ENCODE peak calls at places on chromosome 4, in four cellular contexts. E is adrenal gland, X is H9, A is cardiac muscle cell. S is an unnamed sample.

GRCh38 chr4:185101354-185101890 is 41.6 kb upstream of the SLC25A4 start:
- DNase-seq in E (no peak), X (no peak), A (no peak), S (no peak)

GRCh38 chr4:184253072-184253420 is 35.4 kb upstream of the ENPP6 start:
- DNase-seq in E (no peak), X (no peak), A (no peak), S (no peak)

GRCh38 chr4:73448448-73449203 is 12.6 kb downstream of the AFP start:
- DNase-seq in E (no peak), X (no peak), A (no peak), S (no peak)

GRCh38 chr4:143626134-143626859 is 74.2 kb downstream of the FREM3 start:
- DNase-seq in E (peak; percentile 91), X (no peak), A (no peak), S (peak; percentile 11)

GRCh38 chr4:78645853-78646757 is 94.5 kb downstream of the ANXA3 start:
- DNase-seq in E (peak; percentile 92), X (no peak), A (no peak), S (peak; percentile 87)

GRCh38 chr4:6177587-6178197 is 22.7 kb downstream of the JAKMIP1 start:
- DNase-seq in E (no peak), X (no peak), A (no peak), S (no peak)

GRCh38 chr4:71559957-71560541 is 221.2 kb downstream of the SLC4A4 start:
- DNase-seq in E (no peak), X (no peak), A (no peak), S (peak; percentile 41)

GRCh38 chr4:92381640-92382039 is 77.9 kb downstream of the GRID2 start:
- DNase-seq in E (no peak), X (no peak), A (no peak), S (no peak)

GRCh38 chr4:1427010-1427409 is 20.8 kb upstream of the NKX1-1 start:
- DNase-seq in E (no peak), X (no peak), A (no peak), S (no peak)

GRCh38 chr4:80202190-80202711 is 4.9 kb downstream of the PRDM8 start:
- DNase-seq in E (peak; percentile 80), X (peak; percentile 82), A (peak; percentile 79), S (no peak)

GRCh38 chr4:158169516-158169915 is 3.3 kb downstream of the GASK1B start:
- DNase-seq in E (no peak), X (no peak), A (no peak), S (no peak)

GRCh38 chr4:5142726-5143125 is 91.4 kb downstream of the STK32B start:
- DNase-seq in E (peak; percentile 55), X (peak; percentile 57), A (peak; percentile 48), S (no peak)

GRCh38 chr4:48653217-48654014 is 126.7 kb downstream of the FRYL start:
- DNase-seq in E (peak; percentile 77), X (no peak), A (peak; percentile 39), S (no peak)

GRCh38 chr4:19711871-19712270 is 539.8 kb upstream of the SLIT2 start:
- DNase-seq in E (no peak), X (no peak), A (no peak), S (peak; percentile 72)

GRCh38 chr4:115834441-115834840 is 721.0 kb upstream of the NDST4 start:
- DNase-seq in E (no peak), X (no peak), A (no peak), S (no peak)

GRCh38 chr4:85474818-85475630 is at the start of gene ARHGAP24:
- DNase-seq in E (peak; percentile 81), X (peak; percentile 93), A (peak; percentile 96), S (peak; percentile 85)

GRCh38 chr4:124386648-124387047 is 325.9 kb downstream of the ANKRD50 start:
- DNase-seq in E (no peak), X (no peak), A (no peak), S (no peak)

GRCh38 chr4:7634611-7635010 is 199.9 kb upstream of the PSAPL1 start:
- DNase-seq in E (no peak), X (no peak), A (no peak), S (no peak)

GRCh38 chr4:150588341-150588740 is 6.4 kb downstream of the MAB21L2 start:
- DNase-seq in E (no peak), X (no peak), A (no peak), S (no peak)

GRCh38 chr4:137674066-137674465 is 141.8 kb upstream of the PCDH18 start:
- DNase-seq in E (no peak), X (no peak), A (no peak), S (no peak)

GRCh38 chr4:147707892-147708672 is 23.8 kb upstream of the ARHGAP10 start:
- DNase-seq in E (peak; percentile 85), X (no peak), A (peak; percentile 58), S (no peak)

GRCh38 chr4:1041147-1041935 is 29.9 kb downstream of the FGFRL1 start:
- DNase-seq in E (no peak), X (no peak), A (no peak), S (no peak)

GRCh38 chr4:186724048-186724860 is 598 bp upstream of the FAT1 start:
- DNase-seq in E (no peak), X (peak; percentile 83), A (peak; percentile 72), S (no peak)

GRCh38 chr4:142549726-142550463 is 296.2 kb downstream of the INPP4B start:
- DNase-seq in E (no peak), X (no peak), A (peak; percentile 34), S (peak; percentile 48)

GRCh38 chr4:173415885-173416658 is 17.2 kb upstream of the SCRG1 start:
- DNase-seq in E (peak; percentile 79), X (no peak), A (no peak), S (no peak)

GRCh38 chr4:176191974-176192373 is 3.4 kb downstream of the SPATA4 start:
- DNase-seq in E (no peak), X (no peak), A (no peak), S (no peak)

GRCh38 chr4:76305033-76305687 is 1.4 kb upstream of the STBD1 start:
- DNase-seq in E (no peak), X (no peak), A (no peak), S (no peak)

GRCh38 chr4:174763454-174764104 is 65.5 kb downstream of the GLRA3 start:
- DNase-seq in E (no peak), X (no peak), A (no peak), S (no peak)

GRCh38 chr4:148539387-148539786 is 97.2 kb upstream of the NR3C2 start:
- DNase-seq in E (no peak), X (no peak), A (no peak), S (no peak)

GRCh38 chr4:77268108-77268507 is 111.1 kb downstream of the CCNG2 start:
- DNase-seq in E (no peak), X (no peak), A (no peak), S (no peak)

GRCh38 chr4:65472531-65472930 is 197.8 kb downstream of the EPHA5 start:
- DNase-seq in E (no peak), X (no peak), A (no peak), S (no peak)

GRCh38 chr4:152936446-152937279 is 540 bp downstream of the FHDC1 start:
- DNase-seq in E (no peak), X (peak; percentile 62), A (peak; percentile 39), S (no peak)

GRCh38 chr4:183097251-183098079 is 1.6 kb upstream of the WWC2 start:
- DNase-seq in E (peak; percentile 55), X (peak; percentile 65), A (no peak), S (no peak)
- TF ChIP-seq CTCF in E (no peak), X (no peak), A (no peak), S (no peak)

DNA sequence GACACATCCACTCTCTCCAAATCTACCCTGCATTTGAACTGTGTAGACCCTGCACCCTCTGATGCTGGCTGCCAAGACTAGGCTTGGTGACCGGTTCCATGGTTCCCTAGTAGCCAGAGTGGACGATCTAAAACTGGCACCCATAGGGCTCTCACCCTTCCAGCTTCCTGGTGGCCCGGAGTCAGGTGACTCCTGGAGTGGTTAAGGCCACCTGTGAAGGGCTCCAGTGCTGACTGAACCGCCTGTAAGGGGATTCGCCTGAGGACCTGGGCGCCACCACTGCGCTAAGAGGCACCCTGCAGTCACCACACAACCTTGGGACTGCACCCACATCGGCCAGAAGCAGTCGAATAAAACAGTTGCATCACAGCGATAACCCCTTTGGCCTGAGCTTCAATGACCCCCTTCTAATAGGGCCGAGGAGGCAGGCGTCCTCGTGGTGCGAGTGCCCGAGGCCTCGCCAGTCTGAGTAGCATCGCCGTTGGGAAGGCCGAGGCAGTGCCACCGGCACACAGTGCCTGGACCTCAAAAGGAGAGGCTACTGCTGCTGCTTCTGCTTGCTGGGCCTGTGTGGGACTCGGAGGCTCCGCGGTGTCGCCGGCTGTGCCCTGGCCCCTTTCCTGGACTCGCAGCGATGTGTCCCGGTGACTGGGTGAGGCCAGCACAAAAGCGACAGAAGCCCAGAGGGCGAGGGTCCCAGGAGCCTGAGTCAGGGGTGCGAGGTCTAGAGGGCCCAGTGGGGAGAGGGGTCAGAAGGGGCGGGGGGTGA is 6.5 kb downstream of the HMX1 start:
- DNase-seq in E (no peak), X (no peak), A (no peak), S (no peak)
- H3K27me3 ChIP-seq in E (peaks cover 93% of the 10 kb centered on the region), X (peaks cover 94% of the 10 kb centered on the region), A (peaks cover 100% of the 10 kb centered on the region), S (peaks cover 51% of the 10 kb centered on the region)

GRCh38 chr4:168674869-168675268 is 178.0 kb downstream of the PALLD start:
- DNase-seq in E (no peak), X (no peak), A (no peak), S (no peak)
- TF ChIP-seq CTCF in E (no peak), X (no peak), A (peak; percentile 2), S (no peak)

GRCh38 chr4:155433636-155434360 is 57.0 kb upstream of the MAP9 start:
- DNase-seq in E (no peak), X (no peak), A (no peak), S (no peak)
- H3K27me3 ChIP-seq in E (no peaks in the 10 kb centered on the region), X (peaks cover 5% of the 10 kb centered on the region), A (no peaks in the 10 kb centered on the region), S (no peaks in the 10 kb centered on the region)

GRCh38 chr4:165698272-165698671 is 174.8 kb upstream of the TLL1 start:
- DNase-seq in E (no peak), X (no peak), A (no peak), S (no peak)

GRCh38 chr4:165700855-165701254 is 172.2 kb upstream of the TLL1 start:
- DNase-seq in E (no peak), X (peak; percentile 50), A (no peak), S (no peak)
- TF ChIP-seq CTCF in E (no peak), X (peak; percentile 67), A (peak; percentile 29), S (peak; percentile 5)

GRCh38 chr4:25002679-25003078 is 28.1 kb downstream of the LGI2 start:
- DNase-seq in E (no peak), X (no peak), A (no peak), S (no peak)
- H3K27me3 ChIP-seq in E (no peaks in the 10 kb centered on the region), X (no peaks in the 10 kb centered on the region), A (no peaks in the 10 kb centered on the region), S (peaks cover 2% of the 10 kb centered on the region)